ENCODE peak calls at places on chromosomes 6 and 20, in seven cellular contexts. W is ovary, J is brain microvascular endothelial cell, T is thoracic aorta, X is fibroblast of mammary gland, O is heart left ventricle, A is psoas muscle. R is an unnamed sample.

GRCh38 chr6:157597461-157598312 is 216.7 kb downstream of the ZDHHC14 start:
- DNase-seq in W (no peak), J (peak), T (no peak), X (peak), O (no peak), A (no peak), R (no peak)

GRCh38 chr20:54469293-54469692 is 6.1 kb upstream of the DOK5 start:
- DNase-seq in W (no peak), J (no peak), T (no peak), X (no peak), O (no peak), A (no peak), R (no peak)

GRCh38 chr6:151494235-151494950 is 576 bp downstream of the CCDC170 start:
- DNase-seq in W (peak), J (peak), T (no peak), X (peak), O (peak), A (peak), R (peak)

GRCh38 chr20:60937581-60937980 is 314.5 kb upstream of the CDH4 start:
- DNase-seq in W (no peak), J (no peak), T (no peak), X (peak), O (no peak), A (no peak), R (no peak)

GRCh38 chr20:56646599-56646998 is 17.5 kb downstream of the TFAP2C start:
- DNase-seq in W (no peak), J (no peak), T (no peak), X (no peak), O (no peak), A (no peak), R (no peak)

GRCh38 chr6:113595921-113596376 is 261.2 kb upstream of the MARCKS start:
- DNase-seq in W (no peak), J (no peak), T (no peak), X (peak), O (peak), A (no peak), R (peak)

GRCh38 chr6:85920782-85921181 is 278.1 kb upstream of the SYNCRIP start:
- DNase-seq in W (no peak), J (no peak), T (no peak), X (no peak), O (no peak), A (no peak), R (no peak)

GRCh38 chr6:30555428-30556005 is 772 bp downstream of the GNL1 start:
- DNase-seq in W (peak), J (peak), T (no peak), X (peak), O (peak), A (peak), R (no peak)

GRCh38 chr6:16769986-16770376 is 8.7 kb upstream of the ATXN1 start:
- DNase-seq in W (no peak), J (peak), T (no peak), X (peak), O (no peak), A (no peak), R (peak)

GRCh38 chr6:158662607-158663464 is 13.0 kb downstream of the SYTL3 start:
- DNase-seq in W (no peak), J (no peak), T (no peak), X (peak), O (no peak), A (peak), R (peak)

GRCh38 chr6:7156666-7157278 is 49.0 kb downstream of the RREB1 start:
- DNase-seq in W (no peak), J (peak), T (no peak), X (peak), O (no peak), A (no peak), R (no peak)

GRCh38 chr6:166237611-166238010 is 70.0 kb upstream of the TBXT start:
- DNase-seq in W (no peak), J (no peak), T (no peak), X (peak), O (no peak), A (no peak), R (no peak)

GRCh38 chr6:104595315-104595820 is 264.4 kb downstream of the HACE1 start:
- DNase-seq in W (no peak), J (no peak), T (no peak), X (no peak), O (no peak), A (no peak), R (no peak)

GRCh38 chr20:59835448-59836395 is 97.7 kb downstream of the SYCP2 start:
- DNase-seq in W (peak), J (peak), T (no peak), X (peak), O (peak), A (no peak), R (peak)

GRCh38 chr6:21033575-21034026 is 499.3 kb downstream of the CDKAL1 start:
- DNase-seq in W (peak), J (peak), T (peak), X (peak), O (peak), A (peak), R (peak)

GRCh38 chr20:48098866-48099265 is 313.6 kb upstream of the SULF2 start:
- DNase-seq in W (no peak), J (no peak), T (no peak), X (peak), O (no peak), A (no peak), R (no peak)

GRCh38 chr6:56279346-56280080 is 32.1 kb upstream of the COL21A1 start:
- DNase-seq in W (no peak), J (no peak), T (no peak), X (peak), O (no peak), A (no peak), R (peak)

GRCh38 chr6:167746377-167747151 is 80.1 kb upstream of the AFDN start:
- DNase-seq in W (no peak), J (no peak), T (no peak), X (no peak), O (no peak), A (no peak), R (no peak)

GRCh38 chr6:93376026-93376540 is 43.3 kb downstream of the EPHA7 start:
- DNase-seq in W (no peak), J (no peak), T (no peak), X (no peak), O (no peak), A (no peak), R (no peak)

GRCh38 chr6:15313367-15313766 is 67.5 kb downstream of the JARID2 start:
- DNase-seq in W (peak), J (no peak), T (no peak), X (no peak), O (peak), A (peak), R (no peak)

GRCh38 chr6:100906325-100906724 is 25.2 kb upstream of the ASCC3 start:
- DNase-seq in W (no peak), J (no peak), T (no peak), X (peak), O (no peak), A (no peak), R (no peak)

GRCh38 chr20:61451953-61452352 is 199.9 kb downstream of the CDH4 start:
- DNase-seq in W (no peak), J (no peak), T (no peak), X (no peak), O (no peak), A (no peak), R (no peak)

GRCh38 chr20:37081717-37082289 is 14.0 kb downstream of the RBL1 start:
- DNase-seq in W (no peak), J (peak), T (no peak), X (peak), O (no peak), A (no peak), R (no peak)

GRCh38 chr6:131995924-131996323 is 44.8 kb upstream of the CCN2 start:
- DNase-seq in W (no peak), J (peak), T (no peak), X (peak), O (no peak), A (no peak), R (peak)

GRCh38 chr20:21342656-21343345 is 39.7 kb downstream of the XRN2 start:
- DNase-seq in W (no peak), J (no peak), T (no peak), X (no peak), O (no peak), A (no peak), R (no peak)

GRCh38 chr6:105029581-105029980 is 72.7 kb downstream of the LIN28B start:
- DNase-seq in W (no peak), J (no peak), T (no peak), X (no peak), O (no peak), A (no peak), R (no peak)

GRCh38 chr6:6676910-6677441 is 88.5 kb downstream of the LY86 start:
- DNase-seq in W (peak), J (peak), T (peak), X (peak), O (peak), A (peak), R (peak)

GRCh38 chr6:20534906-20535305 is 649 bp downstream of the CDKAL1 start:
- DNase-seq in W (no peak), J (no peak), T (no peak), X (peak), O (no peak), A (no peak), R (no peak)

GRCh38 chr20:58514321-58515239 is 619 bp downstream of the APCDD1L start:
- DNase-seq in W (no peak), J (no peak), T (no peak), X (peak), O (no peak), A (no peak), R (no peak)

GRCh38 chr20:23116301-23117089 is 30.4 kb upstream of the CD93 start:
- DNase-seq in W (no peak), J (no peak), T (no peak), X (peak), O (no peak), A (no peak), R (no peak)

GRCh38 chr6:118896339-118897136 is 2.6 kb downstream of the ASF1A start:
- DNase-seq in W (no peak), J (peak), T (no peak), X (peak), O (no peak), A (no peak), R (no peak)

GRCh38 chr6:163949367-163949766 is 534.8 kb downstream of the QKI start:
- DNase-seq in W (no peak), J (no peak), T (no peak), X (no peak), O (no peak), A (no peak), R (no peak)

DNA sequence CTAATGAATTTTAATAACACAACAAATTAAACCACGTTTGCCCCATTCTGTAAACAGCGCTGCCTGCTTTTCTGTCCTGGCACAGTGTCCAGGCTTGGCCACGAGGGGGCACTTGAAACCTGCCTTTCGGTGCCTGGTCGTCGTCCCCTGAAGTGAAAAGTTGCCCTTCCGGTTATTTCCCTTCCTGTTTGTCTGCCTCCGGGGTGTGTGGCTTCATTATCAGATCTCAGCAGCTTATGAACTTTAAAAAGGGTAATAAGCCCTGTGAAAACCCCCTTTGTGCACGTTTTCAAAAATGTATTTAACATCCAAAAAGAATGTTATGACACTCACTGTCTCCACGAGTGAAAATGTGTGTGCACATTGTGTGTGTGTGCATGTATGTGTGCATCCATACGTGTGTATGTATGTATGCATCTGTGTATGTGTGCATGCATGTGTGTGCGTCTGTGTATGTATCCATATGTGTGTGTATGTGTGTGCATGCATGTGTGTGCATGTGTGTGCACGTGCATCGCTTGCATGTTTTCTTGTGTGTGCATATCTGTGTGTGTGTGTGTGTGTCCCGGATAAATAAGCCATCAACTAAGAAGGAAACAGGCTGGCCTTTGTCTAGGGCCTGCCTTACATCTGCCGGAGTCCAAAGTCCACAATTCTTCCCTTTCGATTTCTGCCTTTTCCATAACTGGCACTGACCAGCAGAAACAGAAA is 358.4 kb downstream of the THBS2 start:
- DNase-seq in W (peak), J (peak), T (no peak), X (peak), O (peak), A (peak), R (peak)
- H3K4me3 ChIP-seq in W (no peak), J (no peak), T (peak), X (peak), O (no peak), A (peak), R (no peak)

GRCh38 chr6:11947063-11947462 is 65.0 kb upstream of the HIVEP1 start:
- DNase-seq in W (no peak), J (no peak), T (no peak), X (no peak), O (no peak), A (no peak), R (no peak)
- TF ChIP-seq CTCF in W (no peak), J (peak), T (no peak), X (peak), O (no peak), A (no peak), R (no peak)

DNA sequence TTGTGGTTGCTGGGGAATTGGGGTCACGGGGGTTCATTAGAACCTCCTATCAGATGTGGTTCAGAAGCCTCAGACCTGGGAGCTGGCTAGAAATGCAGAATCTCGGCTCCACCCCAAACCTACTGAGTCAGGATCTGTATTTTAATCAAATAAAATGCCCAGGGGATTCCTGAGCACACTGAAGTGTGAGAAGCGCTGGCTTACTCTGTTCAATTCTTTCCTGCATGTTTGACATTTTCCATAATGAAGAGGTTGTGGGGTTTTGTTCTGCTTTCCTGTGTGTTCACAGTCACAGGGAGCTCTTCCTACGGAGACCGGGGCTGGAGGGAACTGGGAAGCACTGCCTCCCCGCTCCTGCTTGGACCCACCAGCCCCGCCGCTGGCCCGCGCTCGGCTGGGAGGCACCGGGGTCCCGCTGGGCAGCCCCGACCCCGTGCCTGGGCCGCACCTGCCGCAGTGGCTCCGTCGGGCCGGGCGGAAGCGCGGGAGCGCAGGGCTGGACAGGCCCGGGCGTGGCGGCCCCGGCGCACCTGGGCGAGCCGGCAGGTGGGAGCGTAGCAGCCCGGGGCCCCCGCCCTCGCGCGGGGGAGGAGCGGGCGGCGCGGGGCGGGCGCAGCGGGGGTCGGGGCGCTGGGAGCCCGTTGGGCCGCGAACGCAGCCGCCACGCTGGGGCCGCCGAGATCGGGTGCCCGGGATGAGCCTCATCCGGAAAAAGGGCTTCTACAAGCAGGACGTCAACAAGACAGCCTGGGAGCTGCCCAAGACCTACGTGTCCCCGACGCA is at the start of gene MAPK13:
- DNase-seq in W (no peak), J (no peak), T (no peak), X (peak), O (no peak), A (no peak), R (no peak)
- H3K4me3 ChIP-seq in W (peak), J (peak), T (peak), X (peak), O (peak), A (peak), R (no peak)

DNA sequence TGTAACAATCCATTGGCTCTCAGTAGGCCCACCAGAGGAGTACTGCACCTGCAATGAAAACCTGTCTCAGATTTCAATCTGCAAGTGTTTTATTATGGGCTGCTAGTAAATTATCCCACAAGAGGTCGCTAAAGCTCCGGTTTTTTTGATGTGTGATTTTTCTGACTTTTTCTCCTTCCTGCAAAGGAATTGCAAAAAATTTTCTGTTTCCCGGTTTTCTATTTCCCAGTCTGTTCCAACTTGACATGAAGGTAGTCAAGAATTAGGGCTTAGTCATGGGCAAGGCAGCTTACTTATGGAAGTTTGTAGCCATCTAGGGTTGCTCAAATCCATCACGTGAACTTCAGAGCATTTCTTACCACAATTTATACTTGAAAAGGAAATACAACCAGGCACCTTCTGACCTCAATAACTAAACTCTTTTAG is 38.5 kb upstream of the AHI1 start:
- DNase-seq in W (no peak), J (peak), T (no peak), X (peak), O (no peak), A (no peak), R (peak)
- TF ChIP-seq CTCF in W (peak), J (peak), T (peak), X (peak), O (peak), A (peak), R (peak)

DNA sequence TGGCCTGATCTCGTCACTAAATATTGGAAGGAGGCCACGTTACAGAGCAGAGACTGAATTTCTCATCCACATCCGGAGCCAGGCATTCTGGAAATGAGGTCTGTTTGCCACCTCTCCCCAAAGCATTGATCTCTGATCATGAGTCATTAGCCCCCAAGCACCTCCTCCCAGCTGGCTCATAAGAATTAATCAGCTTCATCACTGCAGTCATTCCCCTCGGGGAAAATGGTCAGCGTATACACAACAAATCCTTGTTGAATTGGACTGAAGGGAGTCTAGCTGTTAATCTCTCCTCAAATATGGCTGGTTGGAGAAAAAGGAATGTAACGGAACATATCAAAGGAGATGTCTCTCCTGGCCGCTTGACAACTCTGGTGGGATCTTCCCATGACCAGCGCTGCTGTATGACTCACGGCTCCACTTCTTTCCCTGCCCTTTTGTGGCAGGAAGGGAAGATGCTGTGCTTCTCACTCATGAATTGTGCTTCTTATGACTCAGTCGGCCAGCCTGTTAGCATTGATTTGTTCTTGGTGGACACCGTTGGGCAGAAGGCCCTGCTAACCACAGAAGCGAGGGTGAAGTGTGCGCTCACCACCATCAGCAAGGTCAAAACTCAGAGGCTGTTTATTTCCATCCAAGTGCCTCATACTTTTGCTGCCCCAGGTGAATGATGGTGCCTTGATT is 76.7 kb downstream of the RNF182 start:
- DNase-seq in W (no peak), J (peak), T (no peak), X (peak), O (no peak), A (no peak), R (peak)
- H3K4me3 ChIP-seq in W (no peak), J (peak), T (no peak), X (no peak), O (no peak), A (no peak), R (peak)

DNA sequence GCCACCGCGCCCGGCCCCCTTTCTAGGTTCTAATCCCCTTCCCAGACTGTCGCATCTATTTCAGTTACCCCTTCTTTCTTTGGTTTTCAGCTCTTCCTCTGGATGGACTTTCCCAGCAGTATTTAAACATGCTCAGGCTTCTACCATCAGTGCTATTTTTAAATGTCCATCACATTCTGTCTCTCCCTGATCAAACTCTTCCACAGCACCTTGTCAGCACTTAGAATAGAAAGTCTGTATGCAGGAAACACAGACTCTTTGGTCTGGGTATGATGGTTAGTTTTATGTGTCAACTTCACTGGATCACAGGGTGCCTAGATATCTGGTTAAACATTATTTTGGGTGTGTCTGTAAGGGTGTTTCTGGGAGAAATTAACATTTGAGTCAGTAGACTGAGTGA is 297.8 kb upstream of the ECI2 start:
- DNase-seq in W (no peak), J (no peak), T (no peak), X (no peak), O (no peak), A (no peak), R (no peak)
- TF ChIP-seq CTCF in W (no peak), J (no peak), T (no peak), X (no peak), O (no peak), A (no peak), R (no peak)